ENCODE peak calls at places on chromosomes 4 and X, in eight cellular contexts. K is choroid plexus epithelial cell, P is cardiac fibroblast, E is endodermal cell, B is testis, V is tibial artery, O is GM12865, L is skeletal muscle cell. Y is an unnamed sample.

GRCh38 chrX:110699109-110699508 is 96.5 kb downstream of the CHRDL1 start:
- DNase-seq in K (no peak), P (no peak), E (no peak), B (no peak), V (peak), O (no peak), L (no peak), Y (peak)

GRCh38 chrX:154365052-154365600 is 9.3 kb downstream of the FLNA start:
- DNase-seq in K (no peak), P (no peak), E (no peak), B (no peak), V (no peak), O (no peak), L (no peak), Y (no peak)

GRCh38 chr4:147345662-147346061 is 135.2 kb upstream of the EDNRA start:
- DNase-seq in K (no peak), P (no peak), E (no peak), B (no peak), V (no peak), O (no peak), L (no peak), Y (no peak)

GRCh38 chr4:184012937-184013336 is 107.8 kb downstream of the STOX2 start:
- DNase-seq in K (no peak), P (peak), E (no peak), B (no peak), V (no peak), O (no peak), L (no peak), Y (no peak)

GRCh38 chrX:24097741-24098140 is 43.0 kb downstream of the EIF2S3 start:
- DNase-seq in K (no peak), P (no peak), E (no peak), B (no peak), V (no peak), O (no peak), L (no peak), Y (no peak)

GRCh38 chr4:19539192-19539591 is 712.5 kb upstream of the SLIT2 start:
- DNase-seq in K (no peak), P (no peak), E (no peak), B (no peak), V (no peak), O (no peak), L (no peak), Y (no peak)

GRCh38 chrX:38987135-38987780 is 186.0 kb downstream of the MID1IP1 start:
- DNase-seq in K (no peak), P (no peak), E (no peak), B (no peak), V (no peak), O (peak), L (no peak), Y (peak)

GRCh38 chr4:84578540-84579409 is 4.2 kb upstream of the CDS1 start:
- DNase-seq in K (peak), P (peak), E (peak), B (peak), V (no peak), O (peak), L (no peak), Y (peak)

GRCh38 chr4:142809559-142809958 is 36.5 kb downstream of the INPP4B start:
- DNase-seq in K (no peak), P (peak), E (no peak), B (no peak), V (no peak), O (no peak), L (no peak), Y (no peak)

GRCh38 chrX:12052109-12052508 is 86.2 kb upstream of the FRMPD4 start:
- DNase-seq in K (no peak), P (no peak), E (no peak), B (no peak), V (no peak), O (no peak), L (no peak), Y (no peak)

GRCh38 chrX:85516131-85516530 is 136.7 kb upstream of the POF1B start:
- DNase-seq in K (no peak), P (no peak), E (no peak), B (no peak), V (no peak), O (no peak), L (no peak), Y (no peak)

GRCh38 chr4:113806850-113807249 is 45.3 kb upstream of the CAMK2D start:
- DNase-seq in K (no peak), P (no peak), E (no peak), B (no peak), V (no peak), O (no peak), L (no peak), Y (no peak)

GRCh38 chr4:3527914-3528876 is 4.0 kb downstream of the LRPAP1 start:
- DNase-seq in K (no peak), P (no peak), E (peak), B (no peak), V (no peak), O (no peak), L (no peak), Y (no peak)

GRCh38 chr4:138113819-138114415 is 128.2 kb downstream of the SLC7A11 start:
- DNase-seq in K (peak), P (peak), E (no peak), B (no peak), V (no peak), O (no peak), L (peak), Y (peak)

GRCh38 chr4:128566688-128567087 is 242.8 kb upstream of the JADE1 start:
- DNase-seq in K (no peak), P (peak), E (no peak), B (no peak), V (no peak), O (no peak), L (no peak), Y (peak)

GRCh38 chr4:98657531-98658286 is 702 bp downstream of the TSPAN5 start:
- DNase-seq in K (peak), P (peak), E (peak), B (peak), V (peak), O (no peak), L (peak), Y (peak)

GRCh38 chr4:56118055-56118454 is 169.3 kb downstream of the CEP135 start:
- DNase-seq in K (no peak), P (no peak), E (no peak), B (no peak), V (no peak), O (no peak), L (no peak), Y (no peak)

GRCh38 chr4:186724861-186725419 is 1.3 kb upstream of the FAT1 start:
- DNase-seq in K (peak), P (peak), E (peak), B (no peak), V (no peak), O (no peak), L (no peak), Y (peak)
- H3K4me3 ChIP-seq in K (peak), P (peak), E (peak), B (peak), V (peak), O (no peak), L (peak), Y (peak)

GRCh38 chr4:88158038-88158359 is 440 bp downstream of the ABCG2 start:
- DNase-seq in K (no peak), P (no peak), E (no peak), B (no peak), V (no peak), O (peak), L (no peak), Y (no peak)
- H3K4me3 ChIP-seq in K (peak), P (peak), E (peak), B (peak), V (peak), O (no peak), L (peak), Y (peak)

DNA sequence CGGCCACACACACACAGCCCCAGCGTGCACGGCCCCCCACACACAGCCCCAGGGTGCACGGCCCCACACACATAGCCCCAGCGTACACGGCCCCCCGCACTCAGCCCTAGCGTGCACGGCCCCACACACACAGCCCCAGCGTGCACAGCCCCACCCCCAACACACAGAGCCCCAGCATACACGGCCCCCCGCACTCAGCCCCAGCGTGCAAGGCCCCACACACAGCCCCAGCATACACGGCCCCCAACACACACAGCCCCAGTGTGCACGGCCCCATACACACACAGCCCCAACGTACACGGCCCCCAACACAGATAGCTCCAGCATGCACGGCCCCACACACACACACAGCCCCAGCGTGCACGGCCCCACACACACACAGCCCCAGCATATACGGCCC is 17.6 kb downstream of the GAK start:
- DNase-seq in K (no peak), P (no peak), E (no peak), B (no peak), V (peak), O (no peak), L (no peak), Y (no peak)
- H3K4me3 ChIP-seq in K (peak), P (no peak), E (no peak), B (no peak), V (no peak), O (no peak), L (no peak), Y (no peak)

GRCh38 chr4:101306225-101306624 is 41.1 kb downstream of the PPP3CA start:
- DNase-seq in K (no peak), P (no peak), E (peak), B (no peak), V (no peak), O (peak), L (no peak), Y (no peak)
- H3K4me3 ChIP-seq in K (peak), P (no peak), E (no peak), B (no peak), V (no peak), O (peak), L (no peak), Y (no peak)

DNA sequence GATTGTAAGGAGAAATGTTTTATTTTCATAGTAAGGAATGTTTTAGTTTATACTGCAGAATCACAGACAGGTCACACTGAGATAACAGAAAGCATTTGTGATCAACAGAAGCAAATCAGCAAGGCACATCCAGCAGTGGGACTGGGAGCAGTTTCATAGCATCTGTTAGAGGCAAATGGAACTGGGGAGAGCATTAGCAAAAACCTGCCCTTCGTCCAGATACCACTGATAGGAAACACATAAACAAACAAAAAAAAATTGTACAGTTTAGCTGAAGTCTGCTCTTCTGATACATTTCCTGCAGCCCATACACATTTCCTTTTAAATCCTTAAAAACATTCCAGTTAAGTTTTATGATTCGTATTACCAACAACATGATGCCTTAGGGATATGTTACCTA is 374.3 kb downstream of the PCDH7 start:
- DNase-seq in K (no peak), P (no peak), E (no peak), B (no peak), V (no peak), O (no peak), L (no peak), Y (no peak)
- H3K4me3 ChIP-seq in K (no peak), P (no peak), E (no peak), B (no peak), V (no peak), O (no peak), L (no peak), Y (no peak)

GRCh38 chr4:38855466-38855865 is 1.2 kb downstream of the TLR6 start:
- DNase-seq in K (no peak), P (no peak), E (no peak), B (no peak), V (no peak), O (peak), L (no peak), Y (no peak)
- H3K4me3 ChIP-seq in K (no peak), P (no peak), E (no peak), B (no peak), V (no peak), O (peak), L (no peak), Y (no peak)

GRCh38 chr4:74968456-74969164 is 35.7 kb downstream of the PARM1 start:
- DNase-seq in K (no peak), P (no peak), E (no peak), B (no peak), V (no peak), O (peak), L (no peak), Y (no peak)

GRCh38 chr4:74970577-74970976 is 37.7 kb downstream of the PARM1 start:
- DNase-seq in K (no peak), P (no peak), E (no peak), B (no peak), V (no peak), O (no peak), L (no peak), Y (no peak)

GRCh38 chr4:74967324-74967723 is 34.4 kb downstream of the PARM1 start:
- DNase-seq in K (no peak), P (no peak), E (no peak), B (no peak), V (no peak), O (no peak), L (no peak), Y (no peak)

GRCh38 chr4:74975082-74975481 is 42.2 kb downstream of the PARM1 start:
- DNase-seq in K (no peak), P (no peak), E (no peak), B (no peak), V (no peak), O (peak), L (no peak), Y (no peak)

GRCh38 chr4:74969507-74970474 is 36.9 kb downstream of the PARM1 start:
- DNase-seq in K (no peak), P (peak), E (peak), B (peak), V (no peak), O (no peak), L (no peak), Y (no peak)
- H3K4me3 ChIP-seq in K (no peak), P (no peak), E (no peak), B (no peak), V (no peak), O (no peak), L (no peak), Y (no peak)

Y was measured in foreskin fibroblast.